ENCODE peak calls at places on chromosomes 5 and 9, in ten cellular contexts. D is ovary; Z is CD8-positive, alpha-beta T cell; R is IMR-90; C is MM.1S; H is mesendoderm; T is right cardiac atrium; O is psoas muscle; V is fibroblast of lung; X is heart right ventricle. Q is an unnamed sample.

GRCh38 chr9:117719161-117719560 is 15.0 kb downstream of the TLR4 start:
- DNase-seq in D (no peak), X (no peak), O (no peak), T (no peak), H (no peak), V (no peak), R (no peak), Z (no peak), C (no peak), Q (no peak)

GRCh38 chr5:143879646-143880045 is 67.7 kb downstream of the HMHB1 start:
- DNase-seq in Z (no peak), V (peak; percentile 27), H (no peak), X (no peak), D (no peak), O (no peak), R (peak; percentile 12), T (no peak), C (no peak), Q (no peak)

GRCh38 chr9:97983524-97984187 is 515 bp downstream of the ANP32B start:
- DNase-seq in H (peak; percentile 46), O (peak; percentile 83), T (peak; percentile 51), R (peak; percentile 9), D (peak; percentile 73), V (peak; percentile 32), X (peak; percentile 68), C (peak; percentile 62), Z (peak; percentile 83), Q (peak; percentile 65)

GRCh38 chr5:25550793-25551192 is 906.0 kb upstream of the CDH10 start:
- DNase-seq in Z (no peak), X (no peak), H (no peak), D (no peak), O (no peak), V (no peak), C (no peak), T (no peak), R (no peak), Q (no peak)

GRCh38 chr9:76213751-76214150 is 180.5 kb downstream of the RFK start:
- DNase-seq in O (no peak), T (no peak), C (no peak), D (no peak), X (no peak), V (peak; percentile 55), Z (no peak), H (no peak), R (no peak), Q (no peak)

GRCh38 chr9:12463641-12464040 is 229.5 kb upstream of the TYRP1 start:
- DNase-seq in R (no peak), O (no peak), X (no peak), V (no peak), Z (no peak), H (peak; percentile 86), T (no peak), D (no peak), C (no peak), Q (no peak)

GRCh38 chr9:91421022-91421765 is 2.4 kb downstream of the NFIL3 start:
- DNase-seq in O (peak; percentile 69), D (peak; percentile 68), X (peak; percentile 38), Z (no peak), V (peak; percentile 42), H (peak; percentile 63), C (peak; percentile 43), T (peak; percentile 49), R (peak; percentile 62), Q (no peak)

GRCh38 chr5:155886311-155887031 is 440.5 kb upstream of the SGCD start:
- DNase-seq in T (no peak), D (no peak), X (no peak), C (no peak), V (no peak), O (no peak), R (no peak), H (peak; percentile 35), Z (no peak), Q (no peak)

GRCh38 chr5:52999357-52999949 is 10.3 kb downstream of the ITGA2 start:
- DNase-seq in C (no peak), O (no peak), D (no peak), R (peak; percentile 83), H (peak; percentile 51), X (no peak), Z (no peak), V (peak; percentile 63), T (no peak), Q (no peak)

GRCh38 chr5:52995914-52996313 is 6.8 kb downstream of the ITGA2 start:
- DNase-seq in O (no peak), V (no peak), T (no peak), R (no peak), H (no peak), C (no peak), X (no peak), D (no peak), Z (no peak), Q (no peak)

GRCh38 chr5:52996966-52997365 is 7.8 kb downstream of the ITGA2 start:
- DNase-seq in X (no peak), H (no peak), R (no peak), Z (no peak), O (no peak), T (no peak), V (no peak), D (no peak), C (no peak), Q (no peak)

GRCh38 chr5:52998552-52999313 is 9.6 kb downstream of the ITGA2 start:
- DNase-seq in V (no peak), Z (no peak), D (no peak), H (no peak), C (no peak), O (no peak), R (no peak), X (no peak), T (no peak), Q (no peak)

GRCh38 chr5:52997424-52997823 is 8.3 kb downstream of the ITGA2 start:
- DNase-seq in H (no peak), Z (no peak), X (no peak), C (no peak), D (no peak), O (no peak), R (no peak), T (no peak), V (no peak), Q (no peak)
- H3K27ac ChIP-seq in H (no peak overlapping the region), Z (no peak overlapping the region), X (no peak overlapping the region), C (no peak overlapping the region), D (no peak overlapping the region), O (no peak overlapping the region), R (peak overlapping the region; percentile 5), T (no peak overlapping the region), V (no peak overlapping the region), Q (no peak overlapping the region)

GRCh38 chr9:19748278-19749126 is 40.3 kb downstream of the SLC24A2 start:
- DNase-seq in H (peak; percentile 30), T (no peak), D (no peak), R (no peak), X (no peak), V (peak; percentile 2), Z (no peak), C (no peak), O (no peak), Q (no peak)
- H3K4me3 ChIP-seq in H (no peak overlapping the region), T (no peak overlapping the region), D (no peak overlapping the region), R (no peak overlapping the region), X (no peak overlapping the region), V (no peak overlapping the region), Z (no peak overlapping the region), C (no peak overlapping the region), O (no peak overlapping the region), Q (no peak overlapping the region)

GRCh38 chr9:93124793-93125192 is 9.3 kb downstream of the NINJ1 start:
- DNase-seq in R (no peak), C (no peak), X (no peak), D (peak; percentile 18), T (no peak), Z (no peak), V (no peak), H (no peak), O (peak; percentile 41), Q (no peak)

GRCh38 chr9:93123561-93124283 is 10.3 kb downstream of the NINJ1 start:
- DNase-seq in Z (no peak), T (no peak), H (no peak), D (peak; percentile 23), R (no peak), X (no peak), C (no peak), V (no peak), O (peak; percentile 45), Q (no peak)

GRCh38 chr9:93126825-93127368 is 7.2 kb downstream of the NINJ1 start:
- DNase-seq in R (no peak), X (no peak), T (peak; percentile 64), Z (no peak), O (peak; percentile 58), V (peak; percentile 15), C (no peak), H (peak; percentile 61), D (peak; percentile 33), Q (no peak)

GRCh38 chr9:93126151-93126781 is 7.8 kb downstream of the NINJ1 start:
- DNase-seq in V (no peak), R (no peak), Z (no peak), H (no peak), C (no peak), T (no peak), X (no peak), O (peak; percentile 43), D (peak; percentile 30), Q (no peak)

GRCh38 chr9:93125331-93125894 is 8.6 kb downstream of the NINJ1 start:
- DNase-seq in H (no peak), O (peak; percentile 25), C (no peak), V (no peak), R (no peak), Z (no peak), D (no peak), X (no peak), T (no peak), Q (no peak)
- H3K4me1 ChIP-seq in H (no peaks in the 10 kb centered on the region), O (peaks cover 38% of the 10 kb centered on the region), C (no peaks in the 10 kb centered on the region), V (no peaks in the 10 kb centered on the region), R (peaks cover 19% of the 10 kb centered on the region), Z (peaks cover 39% of the 10 kb centered on the region), D (peaks cover 5% of the 10 kb centered on the region), X (peaks cover 51% of the 10 kb centered on the region), T (peaks cover 7% of the 10 kb centered on the region), Q (peaks cover 48% of the 10 kb centered on the region)

GRCh38 chr5:65695162-65695755 is 26.6 kb downstream of the SGTB start:
- DNase-seq in T (no peak), D (no peak), V (peak; percentile 1), X (no peak), H (no peak), Z (no peak), C (no peak), R (no peak), O (no peak), Q (no peak)

GRCh38 chr5:65693121-65693520 is 28.8 kb downstream of the SGTB start:
- DNase-seq in X (no peak), T (no peak), H (no peak), D (no peak), C (no peak), R (no peak), O (no peak), Z (no peak), V (no peak), Q (no peak)

GRCh38 chr5:65699338-65699737 is 22.6 kb downstream of the SGTB start:
- DNase-seq in Z (no peak), D (no peak), V (no peak), H (no peak), C (no peak), O (no peak), X (no peak), R (no peak), T (no peak), Q (no peak)

GRCh38 chr5:65695896-65696295 is 26.0 kb downstream of the SGTB start:
- DNase-seq in H (no peak), O (no peak), C (no peak), R (no peak), X (no peak), Z (no peak), T (no peak), V (no peak), D (no peak), Q (no peak)

DNA sequence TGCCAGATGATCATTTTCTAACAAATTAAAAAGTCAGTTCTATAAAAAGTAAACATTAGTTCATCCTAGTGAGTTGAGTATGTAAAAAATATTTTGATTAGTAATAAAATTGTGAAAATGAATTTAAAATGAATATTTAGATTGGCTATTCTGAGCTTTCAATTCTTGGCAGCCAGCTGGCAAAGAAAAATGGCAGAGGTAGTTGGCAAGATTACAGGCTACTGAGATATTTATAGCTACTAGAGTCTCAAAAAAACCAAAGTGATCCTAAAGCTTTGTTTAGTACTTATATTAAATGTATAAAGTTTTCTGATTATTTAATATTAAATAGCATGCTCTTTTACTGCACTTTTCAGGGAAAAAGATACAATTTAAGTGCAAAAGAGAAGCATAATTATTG is 25.0 kb downstream of the SGTB start:
- DNase-seq in H (no peak), C (no peak), R (peak; percentile 24), D (no peak), V (peak; percentile 12), Z (no peak), O (no peak), X (no peak), T (no peak), Q (no peak)
- H3K27ac ChIP-seq in H (no peak overlapping the region), C (no peak overlapping the region), R (no peak overlapping the region), D (no peak overlapping the region), V (no peak overlapping the region), Z (no peak overlapping the region), O (no peak overlapping the region), X (no peak overlapping the region), T (no peak overlapping the region), Q (no peak overlapping the region)

Q was measured in CD4-positive, alpha-beta memory T cell.